ENCODE peak calls at places on chromosomes 12 and 14, in five cellular contexts. One of them, this sample, is unnamed.

GRCh38 chr12:27635349-27635972 is 60.8 kb upstream of the REP15 start:
- DNase-seq in mucosa of descending colon: peak; percentile 15
- DNase-seq in fibroblast of mammary gland: peak; percentile 79
- DNase-seq in PC-3: peak; percentile 80
- DNase-seq in OCI-LY7: peak; percentile 45
- DNase-seq in this sample: peak; percentile 78

GRCh38 chr12:130382818-130383217 is 45.1 kb downstream of the PIWIL1 start:
- DNase-seq in PC-3: no peak
- DNase-seq in mucosa of descending colon: no peak
- DNase-seq in OCI-LY7: no peak
- DNase-seq in fibroblast of mammary gland: no peak
- DNase-seq in this sample: no peak

GRCh38 chr14:24275524-24276139 is 4.2 kb upstream of the RABGGTA start:
- DNase-seq in PC-3: no peak
- DNase-seq in fibroblast of mammary gland: no peak
- DNase-seq in mucosa of descending colon: no peak
- DNase-seq in OCI-LY7: peak; percentile 52
- DNase-seq in this sample: no peak

GRCh38 chr14:104794641-104795467 is 694 bp downstream of the AKT1 start:
- DNase-seq in OCI-LY7: peak; percentile 58
- DNase-seq in mucosa of descending colon: peak; percentile 50
- DNase-seq in PC-3: peak; percentile 26
- DNase-seq in fibroblast of mammary gland: no peak
- DNase-seq in this sample: no peak

GRCh38 chr12:67006612-67007011 is 262.5 kb upstream of the CAND1 start:
- DNase-seq in PC-3: no peak
- DNase-seq in OCI-LY7: no peak
- DNase-seq in mucosa of descending colon: no peak
- DNase-seq in fibroblast of mammary gland: no peak
- DNase-seq in this sample: no peak

GRCh38 chr12:15924956-15925355 is 13.8 kb downstream of the DERA start:
- DNase-seq in PC-3: no peak
- DNase-seq in OCI-LY7: no peak
- DNase-seq in fibroblast of mammary gland: no peak
- DNase-seq in mucosa of descending colon: no peak
- DNase-seq in this sample: no peak

GRCh38 chr12:102702447-102703114 is 214.5 kb downstream of the PAH start:
- DNase-seq in fibroblast of mammary gland: peak; percentile 67
- DNase-seq in OCI-LY7: peak; percentile 50
- DNase-seq in mucosa of descending colon: peak; percentile 53
- DNase-seq in PC-3: peak; percentile 25
- DNase-seq in this sample: peak; percentile 75

GRCh38 chr12:117053597-117054201 is 45.5 kb downstream of the TESC start:
- DNase-seq in mucosa of descending colon: no peak
- DNase-seq in OCI-LY7: no peak
- DNase-seq in fibroblast of mammary gland: no peak
- DNase-seq in PC-3: no peak
- DNase-seq in this sample: no peak

GRCh38 chr12:98373982-98374381 is 141.4 kb upstream of the TMPO start:
- DNase-seq in PC-3: no peak
- DNase-seq in mucosa of descending colon: no peak
- DNase-seq in fibroblast of mammary gland: peak; percentile 5
- DNase-seq in OCI-LY7: peak; percentile 25
- DNase-seq in this sample: peak; percentile 18

GRCh38 chr12:25960176-25960575 is 1.7 kb downstream of the RASSF8 start:
- DNase-seq in PC-3: peak; percentile 76
- DNase-seq in OCI-LY7: no peak
- DNase-seq in mucosa of descending colon: no peak
- DNase-seq in fibroblast of mammary gland: peak; percentile 44
- DNase-seq in this sample: peak; percentile 60

GRCh38 chr12:65518771-65519170 is 240.3 kb downstream of the MSRB3 start:
- DNase-seq in PC-3: peak; percentile 26
- DNase-seq in mucosa of descending colon: no peak
- DNase-seq in OCI-LY7: no peak
- DNase-seq in fibroblast of mammary gland: no peak
- DNase-seq in this sample: no peak

GRCh38 chr12:9244894-9245293 is 36.7 kb upstream of the PZP start:
- DNase-seq in mucosa of descending colon: no peak
- DNase-seq in fibroblast of mammary gland: no peak
- DNase-seq in OCI-LY7: no peak
- DNase-seq in PC-3: peak; percentile 15
- DNase-seq in this sample: no peak

GRCh38 chr14:73241481-73242165 is 4.3 kb downstream of the PAPLN start:
- DNase-seq in mucosa of descending colon: no peak
- DNase-seq in fibroblast of mammary gland: no peak
- DNase-seq in PC-3: no peak
- DNase-seq in OCI-LY7: no peak
- DNase-seq in this sample: no peak

GRCh38 chr12:18430425-18431048 is 169.2 kb downstream of the PIK3C2G start:
- DNase-seq in OCI-LY7: peak; percentile 29
- DNase-seq in fibroblast of mammary gland: peak; percentile 71
- DNase-seq in mucosa of descending colon: peak; percentile 64
- DNase-seq in PC-3: peak; percentile 69
- DNase-seq in this sample: peak; percentile 80

GRCh38 chr12:109544955-109545531 is 28.3 kb downstream of the MMAB start:
- DNase-seq in OCI-LY7: no peak
- DNase-seq in PC-3: peak; percentile 94
- DNase-seq in mucosa of descending colon: no peak
- DNase-seq in fibroblast of mammary gland: peak; percentile 66
- DNase-seq in this sample: peak; percentile 33

GRCh38 chr12:6267007-6267721 is 43.3 kb upstream of the PLEKHG6 start:
- DNase-seq in mucosa of descending colon: no peak
- DNase-seq in PC-3: peak; percentile 22
- DNase-seq in fibroblast of mammary gland: peak; percentile 45
- DNase-seq in OCI-LY7: peak; percentile 35
- DNase-seq in this sample: no peak

GRCh38 chr12:30090258-30090657 is 306.5 kb upstream of the TMTC1 start:
- DNase-seq in OCI-LY7: no peak
- DNase-seq in mucosa of descending colon: no peak
- DNase-seq in PC-3: no peak
- DNase-seq in fibroblast of mammary gland: no peak
- DNase-seq in this sample: no peak

GRCh38 chr14:96861568-96862310 is 64.6 kb downstream of the VRK1 start:
- DNase-seq in fibroblast of mammary gland: no peak
- DNase-seq in OCI-LY7: no peak
- DNase-seq in mucosa of descending colon: no peak
- DNase-seq in PC-3: no peak
- DNase-seq in this sample: no peak

GRCh38 chr14:74502236-74503019 is 8.9 kb downstream of the ISCA2 start:
- DNase-seq in fibroblast of mammary gland: peak; percentile 49
- DNase-seq in PC-3: peak; percentile 70
- DNase-seq in mucosa of descending colon: peak; percentile 39
- DNase-seq in OCI-LY7: peak; percentile 62
- DNase-seq in this sample: peak; percentile 56

GRCh38 chr12:112303004-112303403 is 79.2 kb downstream of the HECTD4 start:
- DNase-seq in fibroblast of mammary gland: peak; percentile 80
- DNase-seq in mucosa of descending colon: no peak
- DNase-seq in OCI-LY7: peak; percentile 30
- DNase-seq in PC-3: peak; percentile 65
- DNase-seq in this sample: peak; percentile 88

GRCh38 chr14:85702937-85703336 is 173.0 kb downstream of the FLRT2 start:
- DNase-seq in OCI-LY7: no peak
- DNase-seq in mucosa of descending colon: no peak
- DNase-seq in fibroblast of mammary gland: peak; percentile 58
- DNase-seq in PC-3: no peak
- DNase-seq in this sample: peak; percentile 16

GRCh38 chr14:45526715-45527549 is 273.9 kb upstream of the MIS18BP1 start:
- DNase-seq in fibroblast of mammary gland: peak; percentile 6
- DNase-seq in mucosa of descending colon: peak; percentile 35
- DNase-seq in PC-3: peak; percentile 74
- DNase-seq in OCI-LY7: peak; percentile 37
- DNase-seq in this sample: no peak

GRCh38 chr14:73780391-73780790 is 66.2 kb upstream of the PNMA1 start:
- DNase-seq in mucosa of descending colon: no peak
- DNase-seq in fibroblast of mammary gland: no peak
- DNase-seq in PC-3: no peak
- DNase-seq in OCI-LY7: no peak
- DNase-seq in this sample: no peak

GRCh38 chr12:88247241-88247643 is 105.1 kb downstream of the TMTC3 start:
- DNase-seq in mucosa of descending colon: no peak
- DNase-seq in fibroblast of mammary gland: peak; percentile 92
- DNase-seq in PC-3: peak; percentile 96
- DNase-seq in OCI-LY7: no peak
- DNase-seq in this sample: peak; percentile 75

GRCh38 chr14:61132894-61133293 is 148.2 kb downstream of the TMEM30B start:
- DNase-seq in mucosa of descending colon: no peak
- DNase-seq in OCI-LY7: no peak
- DNase-seq in PC-3: no peak
- DNase-seq in fibroblast of mammary gland: no peak
- DNase-seq in this sample: no peak

GRCh38 chr14:76968621-76969063 is 59.9 kb downstream of the IRF2BPL start:
- DNase-seq in PC-3: no peak
- DNase-seq in OCI-LY7: no peak
- DNase-seq in mucosa of descending colon: no peak
- DNase-seq in fibroblast of mammary gland: no peak
- DNase-seq in this sample: no peak

DNA sequence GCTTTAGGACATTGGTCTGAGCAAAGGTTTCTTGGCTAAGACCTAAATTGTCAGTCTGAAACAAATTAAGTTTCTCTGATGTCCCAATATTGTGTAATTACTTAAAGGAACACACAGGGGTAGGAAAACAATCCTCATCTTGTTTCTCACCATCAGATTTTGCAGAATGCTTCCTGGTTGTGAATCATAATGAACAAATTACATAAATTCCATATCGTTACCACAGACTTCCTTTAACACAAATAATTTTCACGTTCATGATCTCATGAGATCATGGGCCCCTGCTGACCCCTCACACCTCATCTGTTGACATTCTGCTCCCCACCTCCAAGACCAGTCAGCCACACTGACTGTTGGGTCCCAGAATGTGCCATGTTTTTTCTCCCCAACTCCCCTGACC is 194.1 kb downstream of the MON2 start:
- DNase-seq in mucosa of descending colon: no peak
- DNase-seq in PC-3: peak; percentile 75
- DNase-seq in fibroblast of mammary gland: peak; percentile 89
- DNase-seq in OCI-LY7: no peak
- DNase-seq in this sample: peak; percentile 76
- H3K4me3 ChIP-seq in mucosa of descending colon: no peak overlapping the region
- H3K4me3 ChIP-seq in PC-3: no peak overlapping the region
- H3K4me3 ChIP-seq in fibroblast of mammary gland: no peak overlapping the region
- H3K4me3 ChIP-seq in OCI-LY7: no peak overlapping the region
- H3K4me3 ChIP-seq in this sample: no peak overlapping the region

DNA sequence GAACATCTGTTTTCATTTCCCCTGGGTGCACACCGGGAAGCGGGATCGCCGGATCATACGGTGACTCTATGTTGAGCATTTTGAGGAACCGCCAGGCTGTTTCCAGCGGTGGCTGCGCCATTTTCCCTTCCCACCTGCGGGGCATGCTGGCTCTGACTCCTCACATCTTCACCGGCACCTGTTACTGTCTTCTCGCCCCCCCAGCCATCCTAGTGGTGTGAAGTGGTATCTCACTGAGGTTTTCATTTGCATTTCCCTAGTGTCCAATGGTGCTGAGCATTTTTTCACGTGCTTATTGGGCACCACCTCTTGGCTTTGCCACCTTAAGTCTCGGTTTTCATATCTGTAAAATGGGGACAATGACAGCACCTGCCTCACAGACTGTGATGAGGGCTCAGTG is 44.1 kb upstream of the EML1 start:
- DNase-seq in OCI-LY7: no peak
- DNase-seq in mucosa of descending colon: no peak
- DNase-seq in fibroblast of mammary gland: no peak
- DNase-seq in PC-3: no peak
- DNase-seq in this sample: no peak
- TF ChIP-seq CTCF in OCI-LY7: peak; percentile 40
- TF ChIP-seq CTCF in mucosa of descending colon: no peak
- TF ChIP-seq CTCF in fibroblast of mammary gland: peak; percentile 23
- TF ChIP-seq CTCF in PC-3: no peak
- TF ChIP-seq CTCF in this sample: peak; percentile 29

DNA sequence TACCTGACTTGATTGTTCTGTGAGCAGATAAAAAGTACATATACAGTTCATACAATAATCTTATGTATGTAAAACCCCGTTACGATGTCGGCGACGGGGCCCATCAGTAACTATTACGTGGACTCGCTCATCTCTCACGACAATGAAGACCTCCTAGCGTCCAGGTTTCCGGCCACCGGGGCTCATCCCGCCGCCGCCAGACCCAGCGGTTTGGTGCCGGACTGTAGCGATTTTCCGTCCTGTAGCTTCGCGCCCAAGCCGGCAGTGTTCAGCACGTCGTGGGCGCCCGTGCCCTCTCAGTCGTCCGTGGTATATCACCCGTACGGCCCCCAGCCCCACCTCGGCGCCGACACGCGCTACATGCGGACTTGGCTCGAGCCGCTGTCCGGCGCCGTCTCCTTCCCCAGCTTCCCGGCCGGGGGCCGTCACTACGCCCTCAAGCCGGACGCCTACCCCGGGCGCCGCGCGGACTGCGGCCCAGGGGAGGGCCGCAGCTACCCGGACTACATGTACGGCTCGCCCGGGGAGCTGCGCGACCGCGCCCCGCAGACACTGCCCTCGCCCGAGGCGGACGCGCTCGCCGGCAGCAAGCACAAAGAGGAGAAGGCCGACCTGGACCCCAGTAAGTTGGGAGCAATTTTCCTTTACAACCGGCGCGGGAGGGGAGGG is at the start of gene HOXC9:
- DNase-seq in PC-3: no peak
- DNase-seq in fibroblast of mammary gland: no peak
- DNase-seq in mucosa of descending colon: no peak
- DNase-seq in OCI-LY7: no peak
- DNase-seq in this sample: no peak
- H3K4me3 ChIP-seq in PC-3: peak within 1 kb of the TSS; percentile 57
- H3K4me3 ChIP-seq in fibroblast of mammary gland: peak within 1 kb of the TSS; percentile 84
- H3K4me3 ChIP-seq in mucosa of descending colon: no peak within 1 kb of the TSS
- H3K4me3 ChIP-seq in OCI-LY7: no peak within 1 kb of the TSS
- H3K4me3 ChIP-seq in this sample: peak within 1 kb of the TSS; percentile 34

GRCh38 chr14:29521526-29522137 is 406.0 kb downstream of the PRKD1 start:
- DNase-seq in mucosa of descending colon: no peak
- DNase-seq in OCI-LY7: peak; percentile 3
- DNase-seq in PC-3: peak; percentile 51
- DNase-seq in fibroblast of mammary gland: peak; percentile 40
- DNase-seq in this sample: peak; percentile 36
- TF ChIP-seq CTCF in mucosa of descending colon: no peak
- TF ChIP-seq CTCF in OCI-LY7: peak; percentile 63
- TF ChIP-seq CTCF in PC-3: peak; percentile 77
- TF ChIP-seq CTCF in fibroblast of mammary gland: peak; percentile 69
- TF ChIP-seq CTCF in this sample: peak; percentile 50

DNA sequence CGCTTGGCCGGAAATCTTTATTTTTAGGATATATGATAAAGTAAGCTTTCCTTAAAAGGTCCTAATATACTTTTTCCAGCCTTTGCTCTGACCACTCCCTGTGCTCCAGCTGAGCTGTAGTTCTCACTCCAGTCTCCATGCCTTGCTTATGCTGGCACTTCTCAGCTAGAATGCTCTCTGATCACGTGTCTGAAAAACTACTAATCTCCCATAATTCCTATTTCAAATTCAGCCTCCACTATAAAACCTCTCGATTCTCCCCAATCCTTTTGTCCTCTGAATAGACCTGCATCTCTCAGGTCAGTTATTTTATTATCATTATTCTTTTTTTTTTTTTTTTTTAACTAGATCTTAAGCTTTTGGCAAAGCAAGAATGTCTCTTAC is 3.7 kb downstream of the BIN2 start:
- DNase-seq in OCI-LY7: no peak
- DNase-seq in fibroblast of mammary gland: no peak
- DNase-seq in PC-3: no peak
- DNase-seq in mucosa of descending colon: no peak
- DNase-seq in this sample: no peak
- H3K4me3 ChIP-seq in OCI-LY7: no peak overlapping the region
- H3K4me3 ChIP-seq in fibroblast of mammary gland: no peak overlapping the region
- H3K4me3 ChIP-seq in PC-3: no peak overlapping the region
- H3K4me3 ChIP-seq in mucosa of descending colon: no peak overlapping the region
- H3K4me3 ChIP-seq in this sample: no peak overlapping the region

This sample was measured in fibroblast of pulmonary artery.